ENCODE peak calls at places on chromosome 20, in four cellular contexts. S, P, X and D are unnamed samples.
A peak's percentile ranks its signal among the peaks of the same experiment; 100 is the strongest.

GRCh38 chr20:34798871-34799270 is 26.6 kb downstream of the NCOA6 start:
- DNase-seq in S (no peak), P (no peak), X (no peak), D (no peak)

GRCh38 chr20:40563296-40563950 is 125.6 kb downstream of the MAFB start:
- DNase-seq in S (no peak), P (no peak), X (no peak), D (peak; percentile 100)

GRCh38 chr20:35318502-35319157 is 26.4 kb upstream of the FAM83C start:
- DNase-seq in S (no peak), P (no peak), X (no peak), D (peak; percentile 98)

GRCh38 chr20:43554369-43554768 is 4.5 kb upstream of the SGK2 start:
- DNase-seq in S (no peak), P (no peak), X (no peak), D (no peak)

GRCh38 chr20:4875578-4876067 is 125.7 kb downstream of the SLC23A2 start:
- DNase-seq in S (no peak), P (no peak), X (no peak), D (peak; percentile 31)

GRCh38 chr20:36572701-36573102 is 695 bp upstream of the TGIF2 start:
- DNase-seq in S (peak; percentile 65), P (no peak), X (no peak), D (no peak)

GRCh38 chr20:16066571-16066970 is 506.7 kb downstream of the KIF16B start:
- DNase-seq in S (no peak), P (no peak), X (no peak), D (no peak)

GRCh38 chr20:38168791-38169589 is 3.9 kb upstream of the TGM2 start:
- DNase-seq in S (no peak), P (peak; percentile 40), X (peak; percentile 71), D (no peak)

GRCh38 chr20:4808872-4809271 is 87.2 kb downstream of the PRND start:
- DNase-seq in S (no peak), P (no peak), X (no peak), D (no peak)

GRCh38 chr20:3092611-3093379 is 8.3 kb upstream of the AVP start:
- DNase-seq in S (peak; percentile 52), P (no peak), X (no peak), D (no peak)

GRCh38 chr20:50126662-50127061 is 13.7 kb upstream of the UBE2V1 start:
- DNase-seq in S (no peak), P (no peak), X (peak; percentile 20), D (no peak)

GRCh38 chr20:26214991-26215390 is 518.3 kb upstream of the ZNF337 start:
- DNase-seq in S (no peak), P (no peak), X (no peak), D (no peak)

GRCh38 chr20:2874456-2874855 is 1.2 kb downstream of the PTPRA start:
- DNase-seq in S (no peak), P (no peak), X (no peak), D (no peak)

GRCh38 chr20:50559149-50559548 is 49.0 kb downstream of the PTPN1 start:
- DNase-seq in S (no peak), P (no peak), X (no peak), D (no peak)

GRCh38 chr20:38224534-38224933 is 36.0 kb downstream of the KIAA1755 start:
- DNase-seq in S (no peak), P (peak; percentile 32), X (peak; percentile 33), D (peak; percentile 72)

GRCh38 chr20:3839328-3839727 is 7.3 kb upstream of the MAVS start:
- DNase-seq in S (no peak), P (no peak), X (no peak), D (no peak)

GRCh38 chr20:50245561-50246366 is 55.1 kb downstream of the CEBPB start:
- DNase-seq in S (no peak), P (no peak), X (no peak), D (peak; percentile 83)

GRCh38 chr20:51769941-51770615 is 1.9 kb upstream of the ATP9A start:
- DNase-seq in S (no peak), P (no peak), X (peak; percentile 28), D (no peak)

DNA sequence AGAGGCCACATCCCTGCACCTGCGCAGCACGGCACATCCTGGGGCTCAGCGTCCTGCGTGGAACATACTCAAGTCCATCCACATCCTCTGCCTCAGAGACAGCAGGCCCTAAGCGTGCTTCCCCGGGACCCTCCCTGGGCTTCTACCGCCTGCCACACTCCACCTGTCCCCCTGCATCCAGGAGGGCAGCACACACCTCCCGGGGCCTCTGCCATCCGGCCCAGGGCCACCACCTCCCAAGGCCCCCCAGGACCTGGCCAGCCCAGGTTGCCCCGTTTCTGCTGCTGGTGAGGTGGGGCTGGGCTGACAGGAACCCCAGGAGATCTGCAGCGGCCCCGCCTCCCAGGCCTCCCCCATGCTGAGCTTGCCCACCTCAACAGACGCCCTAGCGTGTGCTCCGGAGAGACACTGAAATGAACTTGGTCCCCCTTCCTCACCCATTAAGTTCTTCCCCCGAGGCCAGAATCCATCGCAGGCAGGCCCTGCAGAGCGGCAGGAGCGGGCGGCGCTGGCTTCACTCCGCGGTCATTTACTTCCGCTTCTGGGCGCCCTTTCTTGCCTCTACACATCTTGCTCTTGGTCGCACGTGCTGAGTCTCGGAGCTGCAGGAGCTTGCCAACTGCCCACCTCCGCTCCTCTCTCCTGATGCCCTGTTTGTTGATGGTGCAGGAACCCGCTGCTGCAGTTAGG is 235.3 kb downstream of the TAF4 start:
- DNase-seq in S (no peak), P (no peak), X (no peak), D (no peak)
- H3K27me3 ChIP-seq in S (no peaks in the 10 kb centered on the region), P (no peaks in the 10 kb centered on the region), X (no peaks in the 10 kb centered on the region), D (no peaks in the 10 kb centered on the region)

GRCh38 chr20:1505361-1505760 is 14.1 kb upstream of the SIRPB2 start:
- DNase-seq in S (no peak), P (no peak), X (no peak), D (peak; percentile 74)

GRCh38 chr20:1507276-1507675 is 16.1 kb upstream of the SIRPB2 start:
- DNase-seq in S (no peak), P (no peak), X (no peak), D (no peak)

GRCh38 chr20:1505871-1506270 is 14.7 kb upstream of the SIRPB2 start:
- DNase-seq in S (no peak), P (no peak), X (no peak), D (no peak)

GRCh38 chr20:1509237-1509636 is 18.0 kb upstream of the SIRPB2 start:
- DNase-seq in S (peak; percentile 38), P (no peak), X (no peak), D (no peak)

GRCh38 chr20:1508576-1508975 is 17.4 kb upstream of the SIRPB2 start:
- DNase-seq in S (no peak), P (no peak), X (no peak), D (no peak)
- H3K27me3 ChIP-seq in S (no peaks in the 10 kb centered on the region), P (peaks cover 9% of the 10 kb centered on the region), X (no peaks in the 10 kb centered on the region), D (no peaks in the 10 kb centered on the region)

GRCh38 chr20:63416109-63416430 is 54.9 kb upstream of the CHRNA4 start:
- DNase-seq in S (no peak), P (no peak), X (no peak), D (peak; percentile 81)
- H3K27me3 ChIP-seq in S (no peaks in the 10 kb centered on the region), P (no peaks in the 10 kb centered on the region), X (no peaks in the 10 kb centered on the region), D (peaks cover 81% of the 10 kb centered on the region)

GRCh38 chr20:62726716-62727583 is 18.3 kb downstream of the NTSR1 start:
- DNase-seq in S (no peak), P (peak; percentile 53), X (peak; percentile 69), D (peak; percentile 84)
- H3K27me3 ChIP-seq in S (no peaks in the 10 kb centered on the region), P (peaks cover 3% of the 10 kb centered on the region), X (no peaks in the 10 kb centered on the region), D (peaks cover 2% of the 10 kb centered on the region)

GRCh38 chr20:64250027-64250426 is 5.5 kb upstream of the PCMTD2 start:
- DNase-seq in S (no peak), P (no peak), X (no peak), D (no peak)

GRCh38 chr20:64247312-64247627 is 8.3 kb upstream of the PCMTD2 start:
- DNase-seq in S (no peak), P (peak; percentile 35), X (no peak), D (peak; percentile 65)

GRCh38 chr20:64245746-64246595 is 9.6 kb upstream of the PCMTD2 start:
- DNase-seq in S (no peak), P (no peak), X (no peak), D (peak; percentile 68)

GRCh38 chr20:64246616-64247311 is 8.8 kb upstream of the PCMTD2 start:
- DNase-seq in S (no peak), P (peak; percentile 44), X (no peak), D (peak; percentile 78)

DNA sequence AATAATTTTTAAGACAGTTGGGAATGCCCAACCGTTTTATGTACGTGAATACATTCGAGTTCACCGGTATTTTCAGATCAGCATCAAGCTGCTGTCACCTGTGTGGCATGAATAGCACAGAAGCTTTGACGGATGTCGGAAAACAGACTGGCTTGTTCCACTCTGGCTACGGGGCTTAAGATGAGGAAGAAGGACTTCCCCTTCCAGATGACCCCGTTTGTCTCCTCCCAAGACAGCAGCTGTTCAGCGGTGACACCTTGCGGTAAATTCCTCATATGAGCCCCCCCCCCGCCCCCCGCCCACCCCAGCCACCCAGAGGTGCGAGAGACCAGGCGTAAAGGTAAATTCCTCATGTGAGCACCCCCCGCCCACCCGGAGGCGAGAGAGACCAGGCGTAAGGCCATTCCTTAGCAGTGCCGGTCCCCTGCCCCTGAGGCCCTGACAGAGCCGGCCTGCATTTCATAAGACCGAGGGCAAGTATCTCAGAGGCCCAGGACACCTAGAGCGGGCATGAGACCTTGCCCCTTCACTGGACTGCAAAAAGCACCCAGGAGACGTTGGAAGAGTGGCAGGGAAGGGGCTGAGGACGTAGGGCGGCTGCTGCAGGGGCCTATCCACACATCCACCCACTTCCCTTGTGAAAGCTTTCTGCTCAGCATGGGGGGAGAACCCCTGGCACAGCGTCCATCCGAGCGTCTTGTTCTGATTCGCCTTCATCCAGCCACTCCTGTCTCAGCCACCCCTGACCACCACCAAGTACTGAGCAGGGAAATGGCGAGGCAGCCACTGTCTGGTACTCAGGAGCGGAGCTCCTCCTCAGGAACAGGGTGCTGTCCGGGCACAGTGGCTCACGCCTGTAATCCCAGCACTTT is 7.3 kb upstream of the PCMTD2 start:
- DNase-seq in S (no peak), P (peak; percentile 39), X (no peak), D (peak; percentile 74)
- H3K27me3 ChIP-seq in S (peaks cover 7% of the 10 kb centered on the region), P (no peaks in the 10 kb centered on the region), X (no peaks in the 10 kb centered on the region), D (peaks cover 31% of the 10 kb centered on the region)

GRCh38 chr20:58853976-58854637 is 1.6 kb downstream of the GNAS start:
- DNase-seq in S (no peak), P (peak; percentile 56), X (no peak), D (no peak)
- H3K27me3 ChIP-seq in S (peaks cover 11% of the 10 kb centered on the region), P (peaks cover 8% of the 10 kb centered on the region), X (no peaks in the 10 kb centered on the region), D (peaks cover 73% of the 10 kb centered on the region)

GRCh38 chr20:17637985-17638640 is 43.9 kb downstream of the RRBP1 start:
- DNase-seq in S (no peak), P (no peak), X (no peak), D (no peak)
- H3K27me3 ChIP-seq in S (no peaks in the 10 kb centered on the region), P (no peaks in the 10 kb centered on the region), X (no peaks in the 10 kb centered on the region), D (no peaks in the 10 kb centered on the region)

GRCh38 chr20:24779886-24780285 is 169.2 kb upstream of the CST7 start:
- DNase-seq in S (no peak), P (no peak), X (peak; percentile 63), D (peak; percentile 21)
- H3K27me3 ChIP-seq in S (no peaks in the 10 kb centered on the region), P (no peaks in the 10 kb centered on the region), X (no peaks in the 10 kb centered on the region), D (no peaks in the 10 kb centered on the region)